ENCODE peak calls at places on chromosome 20, in four cellular contexts. N is K562, E is gastrocnemius medialis, L is NB4. V is an unnamed sample.

GRCh38 chr20:48690888-48691287 is 136.9 kb downstream of the PREX1 start:
- DNase-seq in E (no peak), L (no peak), N (peak; percentile 46), V (no peak)

GRCh38 chr20:40110241-40110910 is 578.7 kb downstream of the MAFB start:
- DNase-seq in N (no peak), E (peak; percentile 21), L (no peak), V (peak; percentile 26)

GRCh38 chr20:32742322-32743236 is 688 bp downstream of the COMMD7 start:
- DNase-seq in E (no peak), L (no peak), N (no peak), V (no peak)

GRCh38 chr20:44643596-44644383 is 7.7 kb downstream of the ADA start:
- DNase-seq in E (no peak), L (peak; percentile 59), N (no peak), V (peak; percentile 91)

GRCh38 chr20:23367770-23368169 is 5.8 kb downstream of the GZF1 start:
- DNase-seq in N (no peak), E (no peak), L (no peak), V (no peak)

GRCh38 chr20:3836132-3836531 is 10.5 kb upstream of the MAVS start:
- DNase-seq in N (no peak), E (no peak), L (no peak), V (no peak)

GRCh38 chr20:18985551-18985950 is 172.0 kb downstream of the SCP2D1 start:
- DNase-seq in E (no peak), L (no peak), N (no peak), V (no peak)

GRCh38 chr20:33843854-33844253 is 32.7 kb downstream of the CHMP4B start:
- DNase-seq in E (no peak), L (no peak), N (peak; percentile 38), V (no peak)

GRCh38 chr20:43191946-43192847 is 2.5 kb upstream of the PTPRT start:
- DNase-seq in E (no peak), N (peak; percentile 23), L (peak; percentile 36), V (no peak)

GRCh38 chr20:22180244-22180643 is 404.1 kb downstream of the FOXA2 start:
- DNase-seq in L (peak; percentile 4), N (peak; percentile 20), E (no peak), V (no peak)
- TF ChIP-seq CTCF in L (peak; percentile 79), N (peak; percentile 46), E (no peak), V (no peak)

GRCh38 chr20:34951652-34952051 is 4.0 kb downstream of the GSS start:
- DNase-seq in E (no peak), N (no peak), L (no peak), V (no peak)

GRCh38 chr20:34949120-34949519 is 6.5 kb downstream of the GSS start:
- DNase-seq in N (no peak), L (no peak), E (no peak), V (no peak)

GRCh38 chr20:34953960-34954359 is 1.6 kb downstream of the GSS start:
- DNase-seq in N (no peak), L (no peak), E (no peak), V (no peak)

GRCh38 chr20:34952676-34953075 is 2.9 kb downstream of the GSS start:
- DNase-seq in L (no peak), E (no peak), N (no peak), V (no peak)

GRCh38 chr20:34951252-34951651 is 4.4 kb downstream of the GSS start:
- DNase-seq in E (no peak), L (no peak), N (no peak), V (no peak)
- H3K4me3 ChIP-seq in E (no peak overlapping the region), L (no peak overlapping the region), N (no peak overlapping the region), V (no peak overlapping the region)

DNA sequence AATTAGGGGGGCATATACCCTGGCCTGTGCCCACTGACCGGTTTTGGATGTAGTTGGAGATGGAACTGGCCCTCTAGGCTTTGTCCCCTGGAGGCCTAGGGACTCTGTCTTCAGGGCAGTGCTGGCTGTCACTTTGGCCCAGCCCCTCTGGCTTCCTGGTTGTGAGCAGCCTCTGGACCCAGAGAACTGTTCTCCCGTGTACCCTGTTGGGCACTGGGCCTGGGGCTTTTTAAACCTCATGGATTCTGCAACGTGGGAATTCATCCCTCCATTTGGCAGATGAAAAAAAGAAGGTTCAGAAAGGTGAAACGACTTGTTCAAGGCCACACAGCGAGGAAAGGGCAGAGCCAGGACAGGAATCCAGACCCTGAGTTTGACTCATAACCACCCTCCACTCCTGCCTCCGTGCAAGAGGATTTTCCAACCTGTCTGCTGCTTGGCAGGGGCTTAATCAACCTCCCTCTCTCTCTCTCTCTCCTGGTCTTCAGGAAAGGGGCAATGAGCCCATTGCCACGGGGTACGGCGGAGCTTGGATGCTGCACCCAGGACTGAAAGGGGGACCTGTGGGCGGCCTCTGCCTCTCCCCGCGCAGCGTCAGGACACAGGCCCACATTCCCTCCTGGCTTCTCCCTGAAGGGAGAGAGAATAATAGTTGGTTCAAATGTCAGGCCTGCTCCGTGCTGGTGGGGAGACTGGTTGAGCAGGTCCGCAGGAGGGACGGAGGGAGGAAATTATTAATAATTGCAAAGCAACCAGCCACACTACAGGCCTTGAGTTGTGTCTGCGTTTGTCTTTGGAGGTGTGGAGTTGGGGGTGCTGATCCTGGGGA is 56.0 kb downstream of the CEBPB start:
- DNase-seq in L (no peak), E (no peak), N (no peak), V (no peak)
- TF ChIP-seq POLR2A in L (no peak), E (no peak), N (no peak), V (no peak)

DNA sequence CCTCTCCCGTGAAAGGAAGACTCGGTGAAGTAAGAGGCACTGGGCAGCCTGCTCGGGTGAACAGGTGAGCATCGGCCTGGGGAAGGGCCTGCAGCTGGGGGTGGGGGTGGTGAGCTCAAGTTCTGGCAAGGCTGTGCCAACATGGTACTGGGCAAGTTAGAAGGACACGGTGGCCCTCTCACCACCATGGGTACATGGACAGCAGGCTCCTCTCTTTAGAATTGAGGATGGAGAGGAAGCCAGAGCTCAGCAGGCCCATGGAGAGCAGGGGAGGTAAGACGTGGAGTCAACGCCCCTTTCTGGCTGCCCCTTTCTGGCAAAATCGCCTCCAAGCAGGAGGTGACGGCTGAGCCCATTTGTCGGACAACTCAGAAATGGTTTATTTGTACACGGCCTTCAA is 135.6 kb downstream of the ANKRD60 start:
- DNase-seq in L (no peak), E (no peak), N (no peak), V (peak; percentile 58)
- TF ChIP-seq CTCF in L (no peak), E (no peak), N (no peak), V (no peak)

GRCh38 chr20:20085071-20085470 is 32.7 kb downstream of the CFAP61 start:
- DNase-seq in L (no peak), N (no peak), E (peak; percentile 94), V (peak; percentile 88)
- H3K4me3 ChIP-seq in L (no peak overlapping the region), N (no peak overlapping the region), E (peak overlapping the region; percentile 47), V (no peak overlapping the region)

DNA sequence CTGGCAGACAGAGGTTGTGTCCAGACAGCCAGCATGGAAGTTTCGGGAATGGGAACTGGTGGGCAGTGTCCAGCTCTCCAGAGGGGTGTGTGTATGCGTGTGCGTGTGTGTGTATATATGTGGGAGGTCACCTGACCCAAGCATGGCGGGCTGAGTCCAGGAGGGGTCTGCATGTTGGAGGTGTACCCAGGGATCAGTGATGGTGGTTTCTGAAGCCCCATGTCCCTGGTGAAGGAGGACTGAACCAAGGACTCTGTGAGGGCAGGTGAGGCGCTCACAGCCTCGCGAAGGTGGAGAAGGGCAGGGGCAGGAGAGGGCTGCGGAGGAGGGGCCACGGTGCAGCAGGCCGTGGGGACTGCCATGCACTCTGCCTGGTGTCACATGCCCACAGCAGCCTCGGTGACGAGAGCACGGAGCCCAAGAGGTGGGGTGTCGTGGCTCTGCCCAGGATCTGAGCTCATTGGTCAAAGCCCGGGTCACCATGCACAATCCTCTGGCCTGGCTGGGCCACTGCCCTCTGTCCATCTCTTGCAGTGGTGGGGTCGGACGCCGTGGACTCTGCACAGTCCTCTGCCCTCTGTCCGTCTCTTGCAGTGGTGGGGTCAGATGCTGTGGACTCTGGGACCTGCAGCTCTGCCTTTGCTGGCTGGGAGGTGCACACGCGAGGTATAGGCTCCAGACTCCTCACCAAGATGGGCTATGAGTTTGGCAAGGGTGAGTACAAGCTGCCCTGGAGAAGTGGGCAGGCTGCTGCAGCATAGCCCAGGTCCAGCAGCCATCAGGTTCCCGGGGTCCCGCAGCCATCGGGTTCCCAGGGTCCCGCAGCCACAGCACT is 2.1 kb upstream of the LIME1 start:
- DNase-seq in N (peak; percentile 3), E (no peak), L (no peak), V (no peak)
- TF ChIP-seq POLR2A in N (no peak), E (no peak), L (no peak), V (no peak)